ENCODE peak calls at places on chromosomes 7 and 10, in six cellular contexts. K is neuronal stem cell; Y is SK-MEL-5; P is activated CD4-positive, alpha-beta T cell treated with anti-CD3 and anti-CD28 coated beads for 36 hours; L is substantia nigra; C is mammary epithelial cell. Q is an unnamed sample.

GRCh38 chr10:6171891-6172354 is 30.8 kb upstream of the PFKFB3 start:
- DNase-seq in Y (no peak), C (no peak), L (peak), P (peak), K (no peak), Q (peak)

GRCh38 chr10:114779803-114780609 is 41.6 kb upstream of the FHIP2A start:
- DNase-seq in K (peak), P (no peak), C (peak), L (no peak), Y (peak), Q (no peak)

GRCh38 chr7:54260868-54261475 is 281.2 kb upstream of the VSTM2A start:
- DNase-seq in Y (no peak), C (peak), L (no peak), K (no peak), P (no peak), Q (no peak)

GRCh38 chr7:153061913-153062528 is 302.5 kb downstream of the ACTR3B start:
- DNase-seq in K (peak), Y (no peak), C (no peak), P (peak), L (no peak), Q (no peak)

GRCh38 chr10:104735036-104735435 is 93.9 kb downstream of the SORCS3 start:
- DNase-seq in C (no peak), P (no peak), K (no peak), Y (peak), L (peak), Q (peak)

GRCh38 chr7:158816271-158816670 is 13.0 kb downstream of the ESYT2 start:
- DNase-seq in C (no peak), P (no peak), Y (no peak), K (no peak), L (no peak), Q (no peak)

GRCh38 chr10:71611709-71612422 is 107.7 kb downstream of the C10orf105 start:
- DNase-seq in C (no peak), P (no peak), K (no peak), L (no peak), Y (no peak), Q (no peak)

GRCh38 chr10:70053896-70054641 is 1.4 kb downstream of the MACROH2A2 start:
- DNase-seq in C (peak), K (no peak), Y (no peak), P (peak), L (no peak), Q (no peak)

GRCh38 chr7:69640216-69640615 is 41.9 kb downstream of the AUTS2 start:
- DNase-seq in P (no peak), C (no peak), K (no peak), L (no peak), Y (no peak), Q (no peak)

GRCh38 chr10:11934262-11934661 is 108.3 kb downstream of the UPF2 start:
- DNase-seq in L (no peak), Y (no peak), P (no peak), K (no peak), C (no peak), Q (no peak)